ENCODE peak calls at places on chromosomes 3 and 15, in four cellular contexts. L is transverse colon, G is foreskin fibroblast, E is GM04504. U is an unnamed sample.

GRCh38 chr15:82018201-82018600 is 27.6 kb downstream of the MEX3B start:
- DNase-seq in L (no peak), E (no peak), G (no peak), U (no peak)

GRCh38 chr15:46091860-46092450 is 457.1 kb downstream of the SQOR start:
- DNase-seq in E (no peak), L (peak), G (peak), U (no peak)

GRCh38 chr3:45599424-45599886 is 4.9 kb downstream of the LIMD1 start:
- DNase-seq in L (peak), G (no peak), E (no peak), U (no peak)

GRCh38 chr3:39990532-39990931 is 181.1 kb downstream of the MYRIP start:
- DNase-seq in E (peak), L (peak), G (peak), U (no peak)

GRCh38 chr3:47527952-47528718 is 14.6 kb upstream of the ELP6 start:
- DNase-seq in E (no peak), L (no peak), G (no peak), U (no peak)

GRCh38 chr3:10196389-10197052 is 31.8 kb downstream of the IRAK2 start:
- DNase-seq in E (no peak), G (no peak), L (peak), U (no peak)

GRCh38 chr15:74782596-74783071 is 754 bp downstream of the CSK start:
- DNase-seq in L (no peak), E (no peak), G (no peak), U (no peak)

GRCh38 chr15:34182942-34183341 is 27.0 kb downstream of the KATNBL1 start:
- DNase-seq in L (no peak), E (no peak), G (no peak), U (no peak)

GRCh38 chr3:72338942-72339749 is 509.1 kb downstream of the SHQ1 start:
- DNase-seq in L (no peak), G (peak), E (peak), U (peak)

GRCh38 chr3:143633816-143634215 is 214.5 kb downstream of the SLC9A9 start:
- DNase-seq in G (no peak), L (no peak), E (no peak), U (no peak)

GRCh38 chr3:73523661-73524060 is 101.1 kb downstream of the PDZRN3 start:
- DNase-seq in E (no peak), L (no peak), G (no peak), U (no peak)

GRCh38 chr15:80906159-80906775 is 83.4 kb downstream of the MESD start:
- DNase-seq in G (peak), E (no peak), L (no peak), U (no peak)

U was measured in mesenteric fat pad.